ENCODE peak calls at places on chromosomes 13 and 19, in ten cellular contexts. H is psoas muscle, J is HCT116, Y is fibroblast of lung, L is right cardiac atrium, S is left ventricle myocardium inferior, X is neural progenitor cell, C is endothelial cell of umbilical vein, Z is left lung, P is right lobe of liver. R is an unnamed sample. For H3K4me1, the result is how much of the 10 kb centered on the place peaks cover.

GRCh38 chr13:28316129-28316528 is 177.8 kb downstream of the PAN3 start:
- DNase-seq in H (no peak), J (no peak), Y (no peak), L (no peak), S (no peak), X (peak), C (no peak), Z (no peak), P (no peak), R (no peak)

GRCh38 chr13:73767747-73768315 is 366.4 kb downstream of the KLF12 start:
- DNase-seq in H (no peak), J (no peak), Y (no peak), L (no peak), S (no peak), X (peak), C (no peak), Z (no peak), P (no peak), R (no peak)

GRCh38 chr13:42821437-42821836 is 40.1 kb downstream of the FAM216B start:
- DNase-seq in H (no peak), J (no peak), Y (peak), L (no peak), S (no peak), X (no peak), C (peak), Z (no peak), P (no peak), R (no peak)

GRCh38 chr13:25415196-25415595 is 43.4 kb downstream of the ATP8A2 start:
- DNase-seq in H (no peak), J (no peak), Y (no peak), L (no peak), S (no peak), X (no peak), C (no peak), Z (no peak), P (no peak), R (no peak)

GRCh38 chr13:55788548-55788947 is 1352.2 kb upstream of the PRR20A start:
- DNase-seq in H (no peak), J (no peak), Y (no peak), L (no peak), S (no peak), X (no peak), C (no peak), Z (no peak), P (no peak), R (no peak)

GRCh38 chr19:16066611-16067104 is 9.6 kb upstream of the TPM4 start:
- DNase-seq in H (no peak), J (peak), Y (peak), L (no peak), S (no peak), X (no peak), C (peak), Z (no peak), P (no peak), R (no peak)

GRCh38 chr19:19540707-19541515 is 2.8 kb downstream of the CILP2 start:
- DNase-seq in H (peak), J (peak), Y (peak), L (peak), S (no peak), X (peak), C (no peak), Z (no peak), P (peak), R (peak)

GRCh38 chr13:31201341-31202024 is 1.7 kb downstream of the B3GLCT start:
- DNase-seq in H (no peak), J (no peak), Y (peak), L (peak), S (no peak), X (no peak), C (no peak), Z (no peak), P (no peak), R (no peak)

GRCh38 chr13:32748305-32748704 is 162.1 kb downstream of the PDS5B start:
- DNase-seq in H (no peak), J (no peak), Y (no peak), L (no peak), S (no peak), X (no peak), C (no peak), Z (no peak), P (no peak), R (no peak)

GRCh38 chr19:45376045-45376724 is 5.8 kb upstream of the ERCC2 start:
- DNase-seq in H (no peak), J (peak), Y (peak), L (peak), S (no peak), X (peak), C (peak), Z (peak), P (no peak), R (no peak)

GRCh38 chr19:10124429-10124828 is 4.7 kb upstream of the EIF3G start:
- DNase-seq in H (no peak), J (no peak), Y (no peak), L (no peak), S (no peak), X (no peak), C (no peak), Z (no peak), P (no peak), R (no peak)

GRCh38 chr19:11154683-11155047 is 917 bp downstream of the SPC24 start:
- DNase-seq in H (no peak), J (no peak), Y (no peak), L (no peak), S (no peak), X (no peak), C (no peak), Z (no peak), P (no peak), R (no peak)

GRCh38 chr13:20130012-20130411 is 30.8 kb downstream of the GJA3 start:
- DNase-seq in H (no peak), J (no peak), Y (no peak), L (no peak), S (no peak), X (no peak), C (no peak), Z (no peak), P (no peak), R (no peak)

GRCh38 chr19:3289971-3290569 is 65.6 kb downstream of the CELF5 start:
- DNase-seq in H (no peak), J (no peak), Y (no peak), L (no peak), S (no peak), X (no peak), C (no peak), Z (no peak), P (no peak), R (no peak)

GRCh38 chr19:5093297-5093858 is 124.5 kb downstream of the KDM4B start:
- DNase-seq in H (no peak), J (no peak), Y (no peak), L (peak), S (peak), X (peak), C (no peak), Z (no peak), P (no peak), R (no peak)

DNA sequence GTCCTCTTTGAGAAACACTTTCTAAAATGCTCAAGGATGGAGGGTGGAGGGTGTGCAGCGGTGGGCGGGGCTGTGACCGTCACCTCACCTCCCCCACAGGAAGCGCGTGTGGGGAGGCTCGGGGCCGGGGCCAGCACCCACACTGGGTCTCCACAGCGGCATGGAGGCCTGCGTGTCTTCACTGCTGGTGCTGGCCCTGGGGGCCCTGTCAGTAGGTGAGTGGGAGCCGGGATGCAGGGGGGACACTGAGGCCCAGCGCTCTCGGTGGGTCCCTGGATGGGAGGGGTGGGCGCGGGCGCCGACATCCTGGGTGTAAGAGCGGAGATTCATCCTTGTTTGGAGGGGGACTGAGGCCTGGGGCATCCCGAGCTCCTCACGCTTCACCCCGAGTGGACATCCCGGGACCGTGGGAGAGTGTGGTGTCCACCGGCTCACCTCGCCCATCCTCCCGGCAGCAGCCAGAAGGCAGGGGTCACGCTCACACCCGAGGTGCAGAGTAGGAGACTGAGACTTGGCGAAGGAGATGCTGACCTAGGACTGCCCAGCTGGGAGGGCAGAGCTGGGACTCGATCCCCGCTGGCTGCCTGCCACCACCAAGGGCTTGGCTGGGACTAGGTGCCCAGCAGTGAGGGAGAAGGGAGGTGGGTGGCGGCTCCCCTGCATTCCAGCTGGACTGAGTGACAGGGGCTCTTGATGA is at the start of gene GZMM:
- DNase-seq in H (no peak), J (no peak), Y (no peak), L (peak), S (no peak), X (no peak), C (no peak), Z (no peak), P (no peak), R (no peak)
- H3K4me3 ChIP-seq in H (no peak), J (no peak), Y (no peak), L (no peak), S (no peak), X (no peak), C (no peak), Z (no peak), P (no peak), R (no peak)

GRCh38 chr19:37966211-37967072 is 59.4 kb downstream of the SIPA1L3 start:
- DNase-seq in H (no peak), J (no peak), Y (peak), L (no peak), S (no peak), X (no peak), C (no peak), Z (no peak), P (no peak), R (no peak)
- H3K4me1 ChIP-seq in H (under half), J (under half), Y (under half), L (under half), S (under half), X (under half), C (under half), Z (under half), P (under half), R (under half)

GRCh38 chr19:8308891-8309291 is 733 bp upstream of the CD320 start:
- DNase-seq in H (peak), J (no peak), Y (no peak), L (no peak), S (peak), X (no peak), C (no peak), Z (peak), P (peak), R (peak)
- H3K27ac ChIP-seq in H (peak), J (peak), Y (peak), L (no peak), S (peak), X (no peak), C (peak), Z (peak), P (no peak), R (peak)

DNA sequence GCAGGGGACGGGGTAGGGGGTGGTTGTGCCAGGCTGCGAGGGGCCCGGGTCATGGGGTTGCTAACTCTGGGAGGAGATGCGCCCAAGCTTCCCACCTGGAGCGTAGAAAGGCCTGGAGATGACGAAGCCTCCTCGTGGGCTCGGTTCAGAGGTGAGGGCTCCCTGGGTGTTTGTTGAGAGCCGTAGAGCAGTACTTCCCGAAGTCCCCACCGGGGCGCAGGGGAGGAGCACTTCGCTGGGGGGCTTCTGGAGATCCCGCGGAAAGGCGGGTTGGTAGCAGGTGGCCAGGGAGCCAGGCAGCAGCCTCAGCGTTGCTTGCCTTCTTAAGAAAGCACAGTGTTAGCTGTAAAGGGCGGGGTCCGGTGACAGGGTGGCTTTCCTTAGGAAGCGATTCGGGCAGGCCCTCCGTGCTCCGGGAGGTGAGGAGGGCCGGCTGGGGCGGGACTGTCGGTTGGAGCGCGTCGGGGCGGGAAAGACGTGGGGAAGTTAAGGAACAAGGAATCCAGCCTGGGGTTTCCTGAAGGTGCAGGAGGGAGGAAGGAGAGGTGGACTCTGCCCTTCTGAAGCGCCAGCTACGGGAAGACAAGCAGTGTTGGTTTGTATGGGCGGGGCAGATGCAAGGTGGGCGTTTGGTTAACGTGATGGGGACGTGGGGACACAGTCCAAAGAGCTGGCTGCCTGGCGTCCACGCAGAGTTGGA is 3.3 kb downstream of the VSTM2B start:
- DNase-seq in H (peak), J (no peak), Y (no peak), L (peak), S (no peak), X (peak), C (no peak), Z (no peak), P (peak), R (no peak)
- H3K4me3 ChIP-seq in H (peak), J (no peak), Y (no peak), L (peak), S (peak), X (peak), C (no peak), Z (no peak), P (no peak), R (no peak)

DNA sequence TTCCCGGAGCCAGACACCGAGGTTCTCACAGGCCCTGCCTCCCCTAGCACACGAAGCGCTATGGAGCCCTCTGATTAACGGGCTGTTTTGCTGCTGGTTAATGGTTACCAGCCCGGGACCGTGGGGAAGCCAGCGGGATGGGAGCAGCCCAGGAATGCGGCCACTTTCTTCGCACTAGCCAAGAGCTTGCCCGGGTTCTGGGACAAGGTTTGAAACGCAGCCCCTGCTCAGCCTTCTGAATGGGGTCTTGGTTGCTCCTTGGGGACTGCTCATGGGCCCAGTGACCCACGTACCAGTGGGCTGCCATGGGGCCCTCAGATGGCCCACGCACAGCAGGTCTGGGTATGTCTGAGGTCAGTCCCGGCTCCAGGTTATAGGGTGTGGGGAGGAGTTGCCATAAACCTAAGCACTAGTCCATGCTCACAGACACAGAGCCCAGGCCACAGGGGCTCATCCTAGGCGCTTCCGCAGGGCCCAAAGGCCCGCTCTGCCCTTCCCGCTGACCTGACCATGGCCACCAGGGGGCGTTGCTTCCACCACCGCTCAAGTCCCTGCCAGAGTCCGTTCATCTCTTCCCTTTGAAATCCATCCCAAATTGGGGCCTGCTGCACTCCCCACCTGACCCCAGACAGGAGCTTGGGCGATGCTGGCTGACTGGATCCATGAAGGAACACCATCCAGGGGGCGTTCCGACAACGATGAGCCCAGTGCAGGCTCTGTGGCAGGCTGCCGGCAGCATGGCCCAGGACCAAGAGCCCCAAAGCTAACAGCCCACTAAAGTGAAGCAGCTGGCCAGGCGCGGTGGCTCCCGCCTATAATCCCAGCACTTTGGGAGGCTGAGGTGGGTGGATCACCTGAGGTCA is 31.5 kb upstream of the ISYNA1 start:
- DNase-seq in H (peak), J (peak), Y (peak), L (peak), S (peak), X (peak), C (peak), Z (peak), P (no peak), R (no peak)
- H3K4me1 ChIP-seq in H (half or more), J (under half), Y (under half), L (under half), S (half or more), X (under half), C (under half), Z (half or more), P (under half), R (under half)

GRCh38 chr19:33510728-33511255 is 10.8 kb downstream of the PEPD start:
- DNase-seq in H (no peak), J (no peak), Y (no peak), L (peak), S (no peak), X (no peak), C (no peak), Z (no peak), P (no peak), R (no peak)
- H3K27ac ChIP-seq in H (no peak), J (no peak), Y (no peak), L (no peak), S (no peak), X (no peak), C (no peak), Z (no peak), P (no peak), R (no peak)

DNA sequence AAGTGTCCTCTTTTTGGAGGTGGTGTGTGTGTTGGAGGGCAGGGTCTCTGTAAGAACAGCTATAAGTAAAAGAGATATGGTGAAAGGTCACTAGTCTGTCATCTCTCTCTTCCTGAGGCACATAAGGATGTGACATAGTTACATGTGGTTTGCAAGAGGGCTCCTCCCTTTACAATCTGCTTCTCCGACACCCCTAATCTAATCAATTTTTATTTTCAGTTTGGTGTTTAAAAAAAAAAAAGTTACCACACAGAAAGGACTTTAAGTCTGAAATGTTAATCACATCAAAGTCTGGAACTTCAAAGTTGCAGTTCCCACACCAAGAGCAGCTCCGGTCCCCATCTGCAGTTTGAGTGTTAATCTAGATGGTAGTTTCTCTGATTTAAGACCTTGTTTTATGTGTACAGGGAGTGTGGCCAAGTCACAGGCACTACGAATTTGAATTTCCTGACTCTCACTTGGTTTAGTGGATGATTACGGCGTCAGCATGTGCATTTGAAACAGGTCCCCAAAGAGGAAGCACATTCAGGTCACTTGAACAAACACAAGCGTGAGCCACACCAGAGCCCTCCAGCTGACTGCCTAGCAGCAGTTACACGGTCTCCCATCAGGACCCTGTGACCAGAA is 53.1 kb downstream of the FOXO1 start:
- DNase-seq in H (no peak), J (no peak), Y (no peak), L (peak), S (no peak), X (no peak), C (peak), Z (no peak), P (no peak), R (no peak)
- H3K4me3 ChIP-seq in H (no peak), J (no peak), Y (no peak), L (no peak), S (no peak), X (no peak), C (no peak), Z (no peak), P (no peak), R (no peak)

GRCh38 chr19:27744926-27745844 is 1467.8 kb downstream of the UQCRFS1 start:
- DNase-seq in H (no peak), J (no peak), Y (peak), L (no peak), S (no peak), X (no peak), C (no peak), Z (no peak), P (no peak), R (peak)
- H3K4me1 ChIP-seq in H (under half), J (under half), Y (under half), L (under half), S (under half), X (under half), C (under half), Z (under half), P (under half), R (under half)

GRCh38 chr19:35431147-35431807 is 16.8 kb upstream of the FFAR2 start:
- DNase-seq in H (no peak), J (no peak), Y (no peak), L (no peak), S (no peak), X (no peak), C (no peak), Z (no peak), P (no peak), R (no peak)
- H3K27ac ChIP-seq in H (no peak), J (no peak), Y (no peak), L (no peak), S (no peak), X (no peak), C (no peak), Z (no peak), P (no peak), R (no peak)

R was measured in RWPE2.